ENCODE peak calls at places on chromosomes 5 and 9, in five cellular contexts. One of them, this sample, is unnamed.

GRCh38 chr5:161847896-161848510 is at the start of gene GABRA1:
- DNase-seq in transverse colon: no peak
- DNase-seq in right atrium auricular region: no peak
- DNase-seq in IMR-90: no peak
- DNase-seq in esophagus squamous epithelium: no peak
- DNase-seq in this sample: no peak

GRCh38 chr5:14672508-14673394 is 8.2 kb downstream of the OTULIN start:
- DNase-seq in IMR-90: peak
- DNase-seq in esophagus squamous epithelium: no peak
- DNase-seq in right atrium auricular region: no peak
- DNase-seq in transverse colon: no peak
- DNase-seq in this sample: no peak

GRCh38 chr5:119356384-119357188 is 767 bp downstream of the TNFAIP8 start:
- DNase-seq in IMR-90: no peak
- DNase-seq in right atrium auricular region: no peak
- DNase-seq in esophagus squamous epithelium: no peak
- DNase-seq in transverse colon: no peak
- DNase-seq in this sample: no peak

GRCh38 chr9:74551266-74551665 is 54.1 kb downstream of the RORB start:
- DNase-seq in transverse colon: no peak
- DNase-seq in right atrium auricular region: no peak
- DNase-seq in IMR-90: no peak
- DNase-seq in esophagus squamous epithelium: no peak
- DNase-seq in this sample: no peak

GRCh38 chr5:165722401-165722800 is 2217.0 kb downstream of the MAT2B start:
- DNase-seq in esophagus squamous epithelium: no peak
- DNase-seq in right atrium auricular region: no peak
- DNase-seq in transverse colon: no peak
- DNase-seq in IMR-90: no peak
- DNase-seq in this sample: no peak

GRCh38 chr5:93594591-93595419 is 11.8 kb downstream of the NR2F1 start:
- DNase-seq in esophagus squamous epithelium: no peak
- DNase-seq in transverse colon: no peak
- DNase-seq in IMR-90: no peak
- DNase-seq in right atrium auricular region: no peak
- DNase-seq in this sample: no peak

GRCh38 chr9:137588311-137588710 is 2.0 kb downstream of the ZMYND19 start:
- DNase-seq in transverse colon: no peak
- DNase-seq in right atrium auricular region: no peak
- DNase-seq in esophagus squamous epithelium: no peak
- DNase-seq in IMR-90: no peak
- DNase-seq in this sample: no peak

GRCh38 chr5:172920447-172920849 is 38.8 kb upstream of the RPL26L1 start:
- DNase-seq in IMR-90: peak
- DNase-seq in transverse colon: no peak
- DNase-seq in esophagus squamous epithelium: no peak
- DNase-seq in right atrium auricular region: no peak
- DNase-seq in this sample: no peak

GRCh38 chr5:34811691-34812090 is 27.3 kb upstream of the TTC23L start:
- DNase-seq in esophagus squamous epithelium: no peak
- DNase-seq in transverse colon: no peak
- DNase-seq in IMR-90: no peak
- DNase-seq in right atrium auricular region: no peak
- DNase-seq in this sample: no peak

GRCh38 chr5:342501-343460 is 21.3 kb downstream of the AHRR start:
- DNase-seq in transverse colon: no peak
- DNase-seq in right atrium auricular region: peak
- DNase-seq in esophagus squamous epithelium: no peak
- DNase-seq in IMR-90: no peak
- DNase-seq in this sample: no peak

GRCh38 chr5:58114324-58114723 is 345.6 kb downstream of the PLK2 start:
- DNase-seq in IMR-90: peak
- DNase-seq in esophagus squamous epithelium: no peak
- DNase-seq in right atrium auricular region: no peak
- DNase-seq in transverse colon: no peak
- DNase-seq in this sample: no peak

GRCh38 chr5:62093981-62094380 is 212.0 kb upstream of the KIF2A start:
- DNase-seq in transverse colon: no peak
- DNase-seq in IMR-90: peak
- DNase-seq in esophagus squamous epithelium: no peak
- DNase-seq in right atrium auricular region: no peak
- DNase-seq in this sample: no peak

GRCh38 chr9:99012957-99013512 is 69.3 kb downstream of the COL15A1 start:
- DNase-seq in right atrium auricular region: peak
- DNase-seq in transverse colon: no peak
- DNase-seq in IMR-90: no peak
- DNase-seq in esophagus squamous epithelium: no peak
- DNase-seq in this sample: no peak

GRCh38 chr9:68501159-68501506 is 39.5 kb downstream of the TMEM252 start:
- DNase-seq in esophagus squamous epithelium: no peak
- DNase-seq in transverse colon: no peak
- DNase-seq in IMR-90: peak
- DNase-seq in right atrium auricular region: no peak
- DNase-seq in this sample: no peak

GRCh38 chr5:43193952-43194321 is 1.9 kb downstream of the NIM1K start:
- DNase-seq in transverse colon: no peak
- DNase-seq in esophagus squamous epithelium: no peak
- DNase-seq in right atrium auricular region: no peak
- DNase-seq in IMR-90: no peak
- DNase-seq in this sample: no peak

GRCh38 chr5:8176101-8176693 is 307.2 kb downstream of the MTRR start:
- DNase-seq in right atrium auricular region: no peak
- DNase-seq in transverse colon: no peak
- DNase-seq in esophagus squamous epithelium: no peak
- DNase-seq in IMR-90: peak
- DNase-seq in this sample: no peak

GRCh38 chr5:146878471-146879172 is at the start of gene PPP2R2B:
- DNase-seq in IMR-90: peak
- DNase-seq in esophagus squamous epithelium: no peak
- DNase-seq in transverse colon: peak
- DNase-seq in right atrium auricular region: no peak
- DNase-seq in this sample: peak

GRCh38 chr9:123658792-123659191 is 271.1 kb downstream of the DENND1A start:
- DNase-seq in right atrium auricular region: no peak
- DNase-seq in transverse colon: no peak
- DNase-seq in esophagus squamous epithelium: no peak
- DNase-seq in IMR-90: no peak
- DNase-seq in this sample: no peak

GRCh38 chr9:35611230-35611797 is 6.3 kb downstream of the TESK1 start:
- DNase-seq in IMR-90: peak
- DNase-seq in right atrium auricular region: no peak
- DNase-seq in transverse colon: peak
- DNase-seq in esophagus squamous epithelium: no peak
- DNase-seq in this sample: no peak

GRCh38 chr9:136050706-136051567 is 44.2 kb downstream of the NACC2 start:
- DNase-seq in esophagus squamous epithelium: no peak
- DNase-seq in right atrium auricular region: no peak
- DNase-seq in IMR-90: peak
- DNase-seq in transverse colon: no peak
- DNase-seq in this sample: no peak

GRCh38 chr9:26210338-26210851 is 532.2 kb upstream of the TUSC1 start:
- DNase-seq in right atrium auricular region: no peak
- DNase-seq in IMR-90: peak
- DNase-seq in transverse colon: no peak
- DNase-seq in esophagus squamous epithelium: no peak
- DNase-seq in this sample: no peak

GRCh38 chr9:111634860-111635259 is 3.7 kb downstream of the DNAJC25 start:
- DNase-seq in IMR-90: no peak
- DNase-seq in right atrium auricular region: no peak
- DNase-seq in esophagus squamous epithelium: no peak
- DNase-seq in transverse colon: no peak
- DNase-seq in this sample: no peak

GRCh38 chr5:81336528-81336927 is 35.1 kb downstream of the ZCCHC9 start:
- DNase-seq in transverse colon: no peak
- DNase-seq in esophagus squamous epithelium: no peak
- DNase-seq in right atrium auricular region: no peak
- DNase-seq in IMR-90: peak
- DNase-seq in this sample: no peak

GRCh38 chr9:138119202-138120027 is 241.8 kb downstream of the CACNA1B start:
- DNase-seq in transverse colon: no peak
- DNase-seq in IMR-90: no peak
- DNase-seq in right atrium auricular region: no peak
- DNase-seq in esophagus squamous epithelium: no peak
- DNase-seq in this sample: no peak

GRCh38 chr9:87147803-87148202 is 200.5 kb upstream of the GAS1 start:
- DNase-seq in transverse colon: no peak
- DNase-seq in right atrium auricular region: no peak
- DNase-seq in IMR-90: no peak
- DNase-seq in esophagus squamous epithelium: no peak
- DNase-seq in this sample: no peak

GRCh38 chr9:93306081-93306480 is 122.1 kb downstream of the WNK2 start:
- DNase-seq in esophagus squamous epithelium: no peak
- DNase-seq in IMR-90: no peak
- DNase-seq in right atrium auricular region: no peak
- DNase-seq in transverse colon: no peak
- DNase-seq in this sample: no peak

GRCh38 chr5:68285075-68285827 is 69.7 kb downstream of the PIK3R1 start:
- DNase-seq in IMR-90: no peak
- DNase-seq in transverse colon: no peak
- DNase-seq in esophagus squamous epithelium: no peak
- DNase-seq in right atrium auricular region: no peak
- DNase-seq in this sample: no peak

GRCh38 chr5:174363934-174364333 is 318.4 kb downstream of the NSG2 start:
- DNase-seq in right atrium auricular region: no peak
- DNase-seq in transverse colon: no peak
- DNase-seq in esophagus squamous epithelium: no peak
- DNase-seq in IMR-90: no peak
- DNase-seq in this sample: no peak

GRCh38 chr5:34717426-34718327 is 61.5 kb downstream of the RAI14 start:
- DNase-seq in esophagus squamous epithelium: no peak
- DNase-seq in transverse colon: no peak
- DNase-seq in right atrium auricular region: no peak
- DNase-seq in IMR-90: peak
- DNase-seq in this sample: no peak

GRCh38 chr5:157821822-157822622 is 36.9 kb downstream of the CLINT1 start:
- DNase-seq in right atrium auricular region: no peak
- DNase-seq in IMR-90: peak
- DNase-seq in esophagus squamous epithelium: no peak
- DNase-seq in transverse colon: no peak
- DNase-seq in this sample: no peak

GRCh38 chr5:137344723-137345322 is 154.3 kb downstream of the SPOCK1 start:
- DNase-seq in transverse colon: peak
- DNase-seq in right atrium auricular region: peak
- DNase-seq in esophagus squamous epithelium: no peak
- DNase-seq in IMR-90: peak
- DNase-seq in this sample: no peak

GRCh38 chr9:33265211-33265885 is 499 bp downstream of the CHMP5 start:
- DNase-seq in esophagus squamous epithelium: no peak
- DNase-seq in transverse colon: peak
- DNase-seq in IMR-90: no peak
- DNase-seq in right atrium auricular region: no peak
- DNase-seq in this sample: no peak

GRCh38 chr5:40689442-40689841 is 9.7 kb downstream of the PTGER4 start:
- DNase-seq in right atrium auricular region: no peak
- DNase-seq in transverse colon: no peak
- DNase-seq in esophagus squamous epithelium: no peak
- DNase-seq in IMR-90: peak
- DNase-seq in this sample: no peak

GRCh38 chr5:133952729-133953567 is 15.5 kb downstream of the C5orf15 start:
- DNase-seq in transverse colon: peak
- DNase-seq in esophagus squamous epithelium: no peak
- DNase-seq in right atrium auricular region: peak
- DNase-seq in IMR-90: peak
- DNase-seq in this sample: peak

DNA sequence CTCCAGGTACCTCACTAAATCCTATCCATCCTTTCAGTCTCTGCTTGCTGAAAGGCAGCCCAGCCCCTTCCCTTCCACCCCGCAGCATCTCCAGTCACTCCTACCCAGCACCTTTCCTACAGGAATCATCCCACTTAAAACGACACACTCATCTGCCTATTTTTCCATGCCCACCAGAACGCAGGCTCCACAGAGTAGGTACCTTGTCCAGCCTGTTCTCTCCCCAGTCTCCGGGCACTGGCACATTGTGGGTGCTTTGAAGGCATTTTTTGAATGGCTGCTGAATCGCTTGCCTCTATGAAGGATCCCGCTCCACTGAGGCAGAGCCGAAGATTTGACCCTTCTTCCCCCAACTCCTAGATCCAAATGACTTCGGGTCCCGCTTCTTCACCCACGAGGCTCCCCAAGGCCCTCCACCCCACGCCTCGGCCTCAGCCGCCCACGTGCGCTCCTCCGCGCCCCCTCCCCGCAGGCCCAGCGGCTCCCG is 15.6 kb downstream of the LHX6 start:
- DNase-seq in transverse colon: no peak
- DNase-seq in right atrium auricular region: no peak
- DNase-seq in IMR-90: no peak
- DNase-seq in esophagus squamous epithelium: no peak
- DNase-seq in this sample: no peak
- H3K27ac ChIP-seq in transverse colon: no peak
- H3K27ac ChIP-seq in right atrium auricular region: no peak
- H3K27ac ChIP-seq in IMR-90: no peak
- H3K27ac ChIP-seq in esophagus squamous epithelium: no peak
- H3K27ac ChIP-seq in this sample: no peak

DNA sequence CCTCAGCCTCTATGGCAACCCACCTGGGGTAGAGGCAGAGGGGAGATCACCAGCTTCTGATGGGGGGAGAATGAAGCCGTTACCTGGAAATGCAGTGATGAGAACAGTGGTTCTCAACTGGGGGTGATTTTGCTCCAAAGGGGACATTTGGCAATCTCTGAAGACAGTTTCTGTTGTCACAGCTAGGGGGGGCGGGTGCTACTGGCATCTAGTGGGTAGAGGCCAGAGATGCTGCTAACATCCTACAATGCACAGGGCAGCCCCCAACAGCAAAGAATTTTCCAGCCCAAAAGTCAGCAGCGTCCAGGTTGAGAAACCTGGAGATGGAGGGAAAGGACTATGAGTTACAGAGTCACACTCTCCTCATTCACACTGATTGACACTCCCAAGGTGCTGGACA is 84.5 kb downstream of the FGF1 start:
- DNase-seq in right atrium auricular region: no peak
- DNase-seq in transverse colon: no peak
- DNase-seq in esophagus squamous epithelium: no peak
- DNase-seq in IMR-90: no peak
- DNase-seq in this sample: no peak
- TF ChIP-seq CTCF in right atrium auricular region: no peak
- TF ChIP-seq CTCF in transverse colon: no peak
- TF ChIP-seq CTCF in esophagus squamous epithelium: no peak
- TF ChIP-seq CTCF in IMR-90: peak
- TF ChIP-seq CTCF in this sample: no peak

GRCh38 chr9:125604189-125604588 is 102.8 kb downstream of the MAPKAP1 start:
- DNase-seq in right atrium auricular region: no peak
- DNase-seq in esophagus squamous epithelium: no peak
- DNase-seq in transverse colon: no peak
- DNase-seq in IMR-90: no peak
- DNase-seq in this sample: no peak
- H3K27ac ChIP-seq in right atrium auricular region: no peak
- H3K27ac ChIP-seq in esophagus squamous epithelium: no peak
- H3K27ac ChIP-seq in transverse colon: no peak
- H3K27ac ChIP-seq in IMR-90: no peak
- H3K27ac ChIP-seq in this sample: no peak

GRCh38 chr5:100694100-100694499 is 158.9 kb downstream of the FAM174A start:
- DNase-seq in esophagus squamous epithelium: no peak
- DNase-seq in IMR-90: no peak
- DNase-seq in right atrium auricular region: no peak
- DNase-seq in transverse colon: no peak
- DNase-seq in this sample: no peak

GRCh38 chr5:100693481-100693880 is 158.3 kb downstream of the FAM174A start:
- DNase-seq in right atrium auricular region: no peak
- DNase-seq in IMR-90: no peak
- DNase-seq in esophagus squamous epithelium: no peak
- DNase-seq in transverse colon: no peak
- DNase-seq in this sample: no peak

GRCh38 chr5:100697970-100698369 is 162.8 kb downstream of the FAM174A start:
- DNase-seq in IMR-90: no peak
- DNase-seq in transverse colon: no peak
- DNase-seq in esophagus squamous epithelium: no peak
- DNase-seq in right atrium auricular region: no peak
- DNase-seq in this sample: no peak
- TF ChIP-seq CTCF in IMR-90: peak
- TF ChIP-seq CTCF in transverse colon: no peak
- TF ChIP-seq CTCF in esophagus squamous epithelium: no peak
- TF ChIP-seq CTCF in right atrium auricular region: no peak
- TF ChIP-seq CTCF in this sample: no peak

This sample was measured in coronary artery.